ENCODE peak calls at places on chromosomes 13 and 19, in seven cellular contexts. K, C, F, X, S, E and M are unnamed samples.

GRCh38 chr13:102903659-102904407 is 58.0 kb downstream of the ERCC5 start:
- DNase-seq in K (peak; percentile 18), C (peak; percentile 3), F (no peak), X (no peak), S (no peak), E (peak; percentile 43), M (peak; percentile 34)

GRCh38 chr13:30739646-30740642 is 4.6 kb downstream of the ALOX5AP start:
- DNase-seq in K (peak; percentile 95), C (peak; percentile 12), F (no peak), X (no peak), S (peak; percentile 20), E (peak; percentile 64), M (peak; percentile 89)

GRCh38 chr13:41496420-41497234 is 39.3 kb downstream of the RGCC start:
- DNase-seq in K (peak; percentile 95), C (no peak), F (no peak), X (no peak), S (no peak), E (no peak), M (no peak)

GRCh38 chr13:32253911-32254399 is 61.2 kb downstream of the ZAR1L start:
- DNase-seq in K (no peak), C (no peak), F (no peak), X (no peak), S (no peak), E (peak; percentile 82), M (no peak)

GRCh38 chr19:16342002-16342715 is 17.5 kb downstream of the KLF2 start:
- DNase-seq in K (no peak), C (no peak), F (no peak), X (no peak), S (no peak), E (no peak), M (peak; percentile 36)

GRCh38 chr19:5567360-5567970 is at the start of gene TINCR:
- DNase-seq in K (no peak), C (no peak), F (no peak), X (no peak), S (no peak), E (no peak), M (no peak)

GRCh38 chr13:94824601-94825000 is 112.3 kb upstream of the SOX21 start:
- DNase-seq in K (no peak), C (no peak), F (no peak), X (no peak), S (no peak), E (no peak), M (no peak)

GRCh38 chr13:94921181-94921580 is 208.8 kb upstream of the SOX21 start:
- DNase-seq in K (no peak), C (no peak), F (no peak), X (no peak), S (no peak), E (no peak), M (no peak)

GRCh38 chr13:39531646-39532045 is 71.3 kb downstream of the LHFPL6 start:
- DNase-seq in K (peak; percentile 32), C (no peak), F (no peak), X (no peak), S (no peak), E (no peak), M (no peak)

GRCh38 chr13:42539670-42540069 is 34.3 kb upstream of the TNFSF11 start:
- DNase-seq in K (no peak), C (no peak), F (no peak), X (no peak), S (no peak), E (peak; percentile 75), M (no peak)

GRCh38 chr13:100234524-100235136 is 145.7 kb downstream of the PCCA start:
- DNase-seq in K (peak; percentile 55), C (peak; percentile 14), F (no peak), X (no peak), S (no peak), E (no peak), M (no peak)

GRCh38 chr19:47603706-47604310 is 5.1 kb upstream of the BICRA start:
- DNase-seq in K (no peak), C (no peak), F (peak; percentile 19), X (no peak), S (no peak), E (no peak), M (no peak)

GRCh38 chr19:5738423-5738822 is 18.0 kb downstream of the CATSPERD start:
- DNase-seq in K (no peak), C (no peak), F (no peak), X (no peak), S (no peak), E (no peak), M (no peak)

GRCh38 chr13:98172570-98173405 is 4.3 kb downstream of the RNF113B start:
- DNase-seq in K (peak; percentile 45), C (no peak), F (no peak), X (no peak), S (no peak), E (no peak), M (peak; percentile 69)
- H3K27ac ChIP-seq in K (peak overlapping the region; percentile 99), C (peak overlapping the region; percentile 1), F (peak overlapping the region; percentile 76), X (peak overlapping the region; percentile 79), S (no peak overlapping the region), E (peak overlapping the region; percentile 19), M (peak overlapping the region; percentile 68)

GRCh38 chr19:3401004-3401768 is 34.8 kb downstream of the NFIC start:
- DNase-seq in K (no peak), C (no peak), F (no peak), X (no peak), S (no peak), E (no peak), M (no peak)

GRCh38 chr19:3404324-3405260 is 38.2 kb downstream of the NFIC start:
- DNase-seq in K (peak; percentile 93), C (no peak), F (peak; percentile 92), X (peak; percentile 86), S (no peak), E (peak; percentile 83), M (no peak)

GRCh38 chr19:3402631-3403443 is 36.5 kb downstream of the NFIC start:
- DNase-seq in K (no peak), C (no peak), F (no peak), X (no peak), S (no peak), E (no peak), M (no peak)

GRCh38 chr19:3405261-3405653 is 38.9 kb downstream of the NFIC start:
- DNase-seq in K (no peak), C (no peak), F (no peak), X (no peak), S (no peak), E (no peak), M (no peak)

DNA sequence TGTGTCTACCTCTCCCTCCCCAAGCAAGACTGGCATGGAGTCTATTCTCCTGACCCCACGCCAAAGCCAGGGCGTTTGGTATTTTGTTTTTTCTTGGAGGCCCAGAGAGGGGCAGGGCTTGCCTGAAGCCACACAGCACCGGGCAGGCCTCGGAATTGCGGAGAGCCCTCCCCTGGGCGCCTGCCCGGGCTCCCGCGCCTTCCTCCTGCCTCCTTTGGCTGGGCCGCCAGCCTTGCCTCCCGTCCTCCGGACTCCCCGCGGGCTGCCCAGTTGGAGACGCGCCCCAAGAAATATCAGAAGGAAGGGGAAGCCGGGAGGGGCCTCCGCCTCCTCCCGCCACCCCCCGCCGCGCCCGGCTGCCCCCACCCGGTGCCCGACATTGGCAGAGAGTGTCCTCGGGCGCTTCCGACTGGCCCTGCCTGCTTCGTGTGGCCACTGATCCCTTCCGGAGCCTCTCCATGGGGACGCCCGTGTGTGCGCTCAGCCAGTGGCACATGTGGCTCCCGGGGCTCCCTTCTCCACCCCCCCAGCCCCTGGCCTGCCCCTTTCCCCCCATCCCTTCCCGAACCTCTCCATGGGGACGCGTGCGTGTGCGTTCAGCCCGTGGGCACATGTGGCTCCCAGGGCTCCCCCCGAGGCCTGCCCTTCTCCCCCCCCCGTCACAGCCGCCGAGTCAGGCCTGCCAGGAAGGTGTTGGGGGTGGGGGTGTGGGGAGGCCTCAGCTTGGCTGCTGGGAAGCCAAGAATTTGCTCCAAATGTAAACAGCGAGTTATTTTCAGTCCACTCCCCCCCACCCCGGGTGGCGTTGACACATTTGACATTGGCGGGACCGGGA is 37.3 kb downstream of the NFIC start:
- DNase-seq in K (peak; percentile 97), C (no peak), F (peak; percentile 91), X (peak; percentile 90), S (no peak), E (peak; percentile 87), M (peak; percentile 96)
- H3K4me1 ChIP-seq in K (peaks cover 22% of the 10 kb centered on the region), C (peaks cover 16% of the 10 kb centered on the region), F (peaks cover 49% of the 10 kb centered on the region), X (peaks cover 77% of the 10 kb centered on the region), S (no peaks in the 10 kb centered on the region), E (peaks cover 22% of the 10 kb centered on the region), M (peaks cover 23% of the 10 kb centered on the region)

GRCh38 chr19:58428617-58429016 is 11.3 kb downstream of the ZNF132 start:
- DNase-seq in K (no peak), C (no peak), F (no peak), X (no peak), S (no peak), E (no peak), M (no peak)
- H3K4me3 ChIP-seq in K (no peak overlapping the region), C (no peak overlapping the region), F (no peak overlapping the region), X (no peak overlapping the region), S (no peak overlapping the region), E (no peak overlapping the region), M (no peak overlapping the region)

GRCh38 chr13:76872686-76873085 is 13.5 kb downstream of the KCTD12 start:
- DNase-seq in K (no peak), C (no peak), F (no peak), X (no peak), S (no peak), E (no peak), M (no peak)

GRCh38 chr13:76874466-76874865 is 11.7 kb downstream of the KCTD12 start:
- DNase-seq in K (no peak), C (no peak), F (no peak), X (no peak), S (no peak), E (no peak), M (no peak)

GRCh38 chr13:76875256-76875655 is 10.9 kb downstream of the KCTD12 start:
- DNase-seq in K (no peak), C (no peak), F (no peak), X (no peak), S (no peak), E (no peak), M (no peak)

GRCh38 chr13:76871332-76871945 is 14.8 kb downstream of the KCTD12 start:
- DNase-seq in K (no peak), C (no peak), F (no peak), X (no peak), S (no peak), E (no peak), M (no peak)

DNA sequence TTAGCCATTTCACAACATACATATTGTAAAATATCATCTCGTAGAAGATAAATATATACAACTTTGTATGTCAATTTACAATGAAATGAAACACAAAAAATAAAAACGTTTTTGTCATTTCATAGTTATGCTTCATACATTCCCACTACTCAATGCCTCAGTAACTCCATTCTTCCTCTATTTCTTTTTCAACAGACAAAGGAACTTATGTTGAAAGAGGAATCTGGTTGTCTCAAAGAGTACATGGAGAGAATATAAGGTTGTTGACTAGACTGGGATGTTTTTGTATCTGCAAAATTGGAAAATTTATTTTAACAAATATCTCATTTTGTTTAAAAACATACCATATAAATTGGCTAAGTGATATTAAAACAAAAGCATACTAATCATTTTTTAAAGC is 12.8 kb downstream of the KCTD12 start:
- DNase-seq in K (no peak), C (no peak), F (no peak), X (no peak), S (no peak), E (no peak), M (no peak)
- H3K27ac ChIP-seq in K (no peak overlapping the region), C (no peak overlapping the region), F (no peak overlapping the region), X (no peak overlapping the region), S (no peak overlapping the region), E (no peak overlapping the region), M (no peak overlapping the region)